ENCODE peak calls at places on chromosomes 6 and 20, in five cellular contexts. One of them, this sample, is unnamed.

GRCh38 chr20:2101057-2101934 is at the start of gene STK35:
- DNase-seq in K562: no peak
- DNase-seq in H1: no peak
- DNase-seq in HepG2: no peak
- DNase-seq in SK-N-SH: peak; percentile 87
- DNase-seq in this sample: peak; percentile 86

GRCh38 chr6:28634758-28635546 is 109.3 kb downstream of the GPX5 start:
- DNase-seq in HepG2: peak; percentile 50
- DNase-seq in H1: no peak
- DNase-seq in SK-N-SH: peak; percentile 80
- DNase-seq in K562: no peak
- DNase-seq in this sample: no peak

GRCh38 chr6:163346529-163346961 is 68.0 kb upstream of the QKI start:
- DNase-seq in HepG2: no peak
- DNase-seq in H1: no peak
- DNase-seq in K562: no peak
- DNase-seq in SK-N-SH: peak; percentile 52
- DNase-seq in this sample: no peak

GRCh38 chr6:63537126-63537958 is 34.9 kb upstream of the LOC128125822 start:
- DNase-seq in H1: no peak
- DNase-seq in SK-N-SH: no peak
- DNase-seq in HepG2: no peak
- DNase-seq in K562: no peak
- DNase-seq in this sample: no peak

GRCh38 chr6:20028143-20028542 is 184.1 kb downstream of the MBOAT1 start:
- DNase-seq in HepG2: no peak
- DNase-seq in H1: no peak
- DNase-seq in K562: no peak
- DNase-seq in SK-N-SH: no peak
- DNase-seq in this sample: no peak

GRCh38 chr6:169701218-169701952 is 444 bp downstream of the WDR27 start:
- DNase-seq in K562: no peak
- DNase-seq in HepG2: no peak
- DNase-seq in SK-N-SH: peak; percentile 51
- DNase-seq in H1: no peak
- DNase-seq in this sample: no peak

GRCh38 chr6:109187399-109188114 is 92.2 kb downstream of the CEP57L1 start:
- DNase-seq in H1: peak; percentile 9
- DNase-seq in SK-N-SH: peak; percentile 54
- DNase-seq in K562: peak; percentile 71
- DNase-seq in HepG2: peak; percentile 25
- DNase-seq in this sample: peak; percentile 65

GRCh38 chr20:9185511-9185910 is 116.6 kb downstream of the PLCB4 start:
- DNase-seq in H1: no peak
- DNase-seq in HepG2: no peak
- DNase-seq in K562: no peak
- DNase-seq in SK-N-SH: no peak
- DNase-seq in this sample: no peak

GRCh38 chr6:53703047-53703446 is 37.5 kb upstream of the KLHL31 start:
- DNase-seq in K562: no peak
- DNase-seq in H1: no peak
- DNase-seq in HepG2: no peak
- DNase-seq in SK-N-SH: no peak
- DNase-seq in this sample: no peak

GRCh38 chr6:95094751-95095150 is 482.6 kb upstream of the MANEA start:
- DNase-seq in SK-N-SH: no peak
- DNase-seq in HepG2: no peak
- DNase-seq in K562: no peak
- DNase-seq in H1: no peak
- DNase-seq in this sample: no peak

GRCh38 chr6:168968228-168968627 is 285.4 kb downstream of the THBS2 start:
- DNase-seq in HepG2: peak; percentile 44
- DNase-seq in K562: peak; percentile 17
- DNase-seq in SK-N-SH: no peak
- DNase-seq in H1: no peak
- DNase-seq in this sample: no peak

GRCh38 chr6:167091149-167092107 is 31.5 kb upstream of the CCR6 start:
- DNase-seq in H1: no peak
- DNase-seq in HepG2: no peak
- DNase-seq in SK-N-SH: peak; percentile 25
- DNase-seq in K562: no peak
- DNase-seq in this sample: no peak

GRCh38 chr6:30167101-30167500 is 3.8 kb downstream of the TRIM15 start:
- DNase-seq in HepG2: no peak
- DNase-seq in H1: no peak
- DNase-seq in K562: no peak
- DNase-seq in SK-N-SH: no peak
- DNase-seq in this sample: no peak

GRCh38 chr6:109816452-109817374 is 125.6 kb downstream of the FIG4 start:
- DNase-seq in H1: no peak
- DNase-seq in K562: no peak
- DNase-seq in HepG2: no peak
- DNase-seq in SK-N-SH: no peak
- DNase-seq in this sample: no peak

GRCh38 chr6:70396796-70397729 is 16.2 kb upstream of the FAM135A start:
- DNase-seq in H1: no peak
- DNase-seq in SK-N-SH: no peak
- DNase-seq in HepG2: no peak
- DNase-seq in K562: no peak
- DNase-seq in this sample: no peak

GRCh38 chr6:70394518-70395300 is 18.6 kb upstream of the FAM135A start:
- DNase-seq in K562: peak; percentile 69
- DNase-seq in H1: no peak
- DNase-seq in HepG2: no peak
- DNase-seq in SK-N-SH: no peak
- DNase-seq in this sample: no peak

GRCh38 chr6:70396163-70396562 is 17.1 kb upstream of the FAM135A start:
- DNase-seq in H1: no peak
- DNase-seq in HepG2: no peak
- DNase-seq in SK-N-SH: no peak
- DNase-seq in K562: no peak
- DNase-seq in this sample: no peak

GRCh38 chr6:70395301-70395672 is 18.0 kb upstream of the FAM135A start:
- DNase-seq in SK-N-SH: no peak
- DNase-seq in H1: no peak
- DNase-seq in K562: no peak
- DNase-seq in HepG2: no peak
- DNase-seq in this sample: no peak

GRCh38 chr6:70398783-70399730 is 14.3 kb upstream of the FAM135A start:
- DNase-seq in H1: no peak
- DNase-seq in HepG2: peak; percentile 96
- DNase-seq in K562: peak; percentile 24
- DNase-seq in SK-N-SH: no peak
- DNase-seq in this sample: peak; percentile 38
- TF ChIP-seq JUND in H1: no peak
- TF ChIP-seq JUND in HepG2: peak; percentile 13
- TF ChIP-seq JUND in K562: peak; percentile 79
- TF ChIP-seq JUND in SK-N-SH: no peak
- TF ChIP-seq JUND in this sample: no peak

GRCh38 chr6:72579865-72580264 is 42.0 kb upstream of the KCNQ5 start:
- DNase-seq in SK-N-SH: no peak
- DNase-seq in K562: no peak
- DNase-seq in H1: no peak
- DNase-seq in HepG2: no peak
- DNase-seq in this sample: no peak

DNA sequence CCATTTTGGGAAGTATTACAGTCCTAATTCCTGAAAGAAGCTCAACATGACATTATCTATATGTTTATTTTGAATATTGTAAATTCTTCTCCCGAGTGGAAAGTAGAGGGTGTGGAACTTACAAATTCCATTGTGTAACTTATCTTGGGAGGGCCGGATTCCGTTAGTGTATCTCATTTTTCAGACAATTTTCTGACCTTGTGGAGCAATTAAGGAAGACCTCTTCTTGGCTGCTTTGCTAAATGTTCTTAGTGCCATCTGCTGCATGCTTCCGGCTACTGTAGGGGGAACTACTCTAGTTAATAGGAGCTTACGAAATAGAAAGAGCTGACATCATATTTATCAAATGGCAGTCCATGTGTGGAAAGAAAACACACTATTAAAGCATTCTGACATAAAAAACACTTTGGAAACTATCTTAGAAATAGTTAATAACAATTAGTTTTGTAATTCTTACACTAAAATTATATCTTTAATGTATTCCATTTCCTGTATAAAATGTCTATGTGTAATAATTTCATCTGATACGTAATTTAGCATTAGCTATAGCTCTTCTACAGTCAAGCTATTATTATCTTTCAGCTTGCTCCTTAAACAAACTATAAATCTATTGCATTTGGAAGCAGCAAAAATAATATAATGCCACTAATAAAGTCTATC is 41.5 kb upstream of the KCNQ5 start:
- DNase-seq in H1: peak; percentile 9
- DNase-seq in HepG2: peak; percentile 9
- DNase-seq in SK-N-SH: peak; percentile 11
- DNase-seq in K562: peak; percentile 52
- DNase-seq in this sample: peak; percentile 61
- TF ChIP-seq JUND in H1: no peak
- TF ChIP-seq JUND in HepG2: no peak
- TF ChIP-seq JUND in SK-N-SH: no peak
- TF ChIP-seq JUND in K562: peak; percentile 64
- TF ChIP-seq JUND in this sample: no peak

DNA sequence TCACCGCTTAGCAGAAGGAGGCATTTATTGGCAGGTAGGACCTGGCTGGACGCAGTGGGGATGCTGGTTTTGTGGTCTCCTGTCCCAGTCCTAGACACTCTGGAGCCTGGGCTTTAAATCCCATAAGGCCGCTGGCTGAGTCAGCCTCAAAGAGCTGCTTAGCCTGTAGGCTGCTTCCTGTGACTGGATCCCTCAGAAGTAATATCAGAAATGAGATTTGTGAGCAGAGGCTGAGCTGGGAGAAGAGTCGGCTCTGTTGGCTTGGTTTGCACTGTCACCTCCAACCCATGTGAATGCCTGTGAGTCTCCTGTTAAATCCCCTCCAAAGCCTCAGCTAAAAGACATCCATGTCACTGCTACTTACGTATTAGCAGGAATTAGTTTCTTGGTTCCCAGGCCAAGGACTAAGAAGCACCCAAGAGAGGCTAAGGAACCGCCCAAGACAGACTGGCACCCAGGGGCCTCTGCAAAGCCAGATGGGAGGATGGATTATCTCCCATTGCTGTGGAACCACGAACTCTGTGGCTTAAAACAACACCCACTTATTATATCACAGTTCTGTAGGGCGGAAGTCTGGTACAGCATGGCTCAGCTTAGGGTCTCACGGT is 289.4 kb downstream of the CDC5L start:
- DNase-seq in SK-N-SH: no peak
- DNase-seq in K562: no peak
- DNase-seq in H1: no peak
- DNase-seq in HepG2: no peak
- DNase-seq in this sample: no peak
- TF ChIP-seq JUND in SK-N-SH: no peak
- TF ChIP-seq JUND in K562: no peak
- TF ChIP-seq JUND in H1: no peak
- TF ChIP-seq JUND in HepG2: no peak
- TF ChIP-seq JUND in this sample: no peak

GRCh38 chr6:39453956-39454524 is 131.5 kb upstream of the KCNK16 start:
- DNase-seq in H1: no peak
- DNase-seq in SK-N-SH: no peak
- DNase-seq in HepG2: no peak
- DNase-seq in K562: no peak
- DNase-seq in this sample: no peak
- TF ChIP-seq JUND in H1: no peak
- TF ChIP-seq JUND in SK-N-SH: no peak
- TF ChIP-seq JUND in HepG2: no peak
- TF ChIP-seq JUND in K562: no peak
- TF ChIP-seq JUND in this sample: no peak

DNA sequence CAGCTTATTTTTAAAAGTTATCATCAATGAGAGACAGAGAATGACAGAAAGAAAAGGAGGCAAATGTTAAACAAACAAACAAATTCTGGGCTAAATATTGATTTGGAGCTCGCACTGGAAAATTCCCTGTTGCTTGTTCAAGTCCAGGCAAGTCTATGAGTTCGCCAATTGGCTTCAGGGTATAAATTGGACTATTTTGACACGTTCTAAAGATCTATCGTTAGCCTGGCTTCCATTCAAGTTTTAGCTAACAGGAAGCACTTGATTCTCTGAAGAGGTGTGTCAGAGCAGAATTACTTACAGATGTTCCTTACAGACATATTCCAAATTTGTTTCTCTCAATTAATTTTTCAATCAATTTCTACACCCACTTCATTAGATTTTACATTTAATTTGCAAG is 15.8 kb upstream of the RFPL4B start:
- DNase-seq in K562: no peak
- DNase-seq in HepG2: no peak
- DNase-seq in SK-N-SH: no peak
- DNase-seq in H1: no peak
- DNase-seq in this sample: peak; percentile 24
- TF ChIP-seq JUND in K562: no peak
- TF ChIP-seq JUND in HepG2: no peak
- TF ChIP-seq JUND in SK-N-SH: no peak
- TF ChIP-seq JUND in H1: no peak
- TF ChIP-seq JUND in this sample: no peak

GRCh38 chr20:20411841-20412240 is 43.9 kb downstream of the INSM1 start:
- DNase-seq in HepG2: no peak
- DNase-seq in SK-N-SH: no peak
- DNase-seq in K562: no peak
- DNase-seq in H1: no peak
- DNase-seq in this sample: no peak

GRCh38 chr20:20417891-20418676 is 50.2 kb downstream of the INSM1 start:
- DNase-seq in H1: no peak
- DNase-seq in K562: no peak
- DNase-seq in SK-N-SH: no peak
- DNase-seq in HepG2: no peak
- DNase-seq in this sample: no peak

GRCh38 chr20:20412750-20413149 is 44.8 kb downstream of the INSM1 start:
- DNase-seq in K562: no peak
- DNase-seq in H1: no peak
- DNase-seq in SK-N-SH: no peak
- DNase-seq in HepG2: no peak
- DNase-seq in this sample: no peak

GRCh38 chr20:20413801-20414200 is 45.9 kb downstream of the INSM1 start:
- DNase-seq in SK-N-SH: no peak
- DNase-seq in HepG2: no peak
- DNase-seq in K562: no peak
- DNase-seq in H1: no peak
- DNase-seq in this sample: no peak

DNA sequence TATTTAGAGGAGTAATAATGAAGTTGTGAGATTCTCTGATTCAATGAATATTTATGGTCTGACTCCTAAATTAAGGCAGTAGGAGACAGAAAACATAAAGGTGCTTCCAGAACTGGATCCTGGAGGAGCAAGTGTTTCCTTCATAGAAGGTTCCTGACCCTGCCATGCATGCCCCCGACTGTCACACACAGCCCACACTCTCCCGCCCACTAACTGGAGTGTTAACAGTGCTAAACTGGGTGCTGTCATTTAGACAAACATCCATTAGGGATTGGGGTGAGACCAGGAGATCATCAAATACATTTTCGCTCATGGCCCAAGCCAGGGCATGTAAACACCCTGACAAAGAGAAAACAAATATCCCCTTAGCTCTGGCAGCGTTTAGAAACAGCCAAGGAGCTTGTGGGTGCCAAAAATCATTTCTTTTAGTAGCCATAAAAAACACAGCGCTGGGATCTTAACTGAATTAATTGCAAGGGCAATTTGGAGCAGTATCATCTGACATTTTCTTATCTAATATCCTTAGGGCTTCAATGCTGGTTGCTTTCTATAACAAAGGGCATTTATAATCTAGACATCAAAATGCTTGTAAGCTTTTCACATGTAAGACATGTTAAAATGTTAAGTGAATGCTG is 46.9 kb downstream of the INSM1 start:
- DNase-seq in SK-N-SH: no peak
- DNase-seq in HepG2: no peak
- DNase-seq in K562: no peak
- DNase-seq in H1: no peak
- DNase-seq in this sample: no peak
- TF ChIP-seq JUND in SK-N-SH: no peak
- TF ChIP-seq JUND in HepG2: no peak
- TF ChIP-seq JUND in K562: no peak
- TF ChIP-seq JUND in H1: no peak
- TF ChIP-seq JUND in this sample: no peak

This sample was measured in T47D.